ENCODE peak calls at places on chromosomes 11 and 22, in five cellular contexts. A is Peyer's patch, X is dorsolateral prefrontal cortex, O is IMR-90, G is body of pancreas. B is an unnamed sample.

GRCh38 chr11:124086447-124086846 is 28.8 kb upstream of the VWA5A start:
- DNase-seq in A (no peak), X (peak; percentile 76), O (no peak), G (no peak), B (no peak)

GRCh38 chr11:118658372-118659313 is 20.8 kb downstream of the TREH start:
- DNase-seq in A (peak; percentile 50), X (no peak), O (no peak), G (no peak), B (no peak)

GRCh38 chr22:29205260-29205597 is 467 bp upstream of the EMID1 start:
- DNase-seq in A (no peak), X (no peak), O (no peak), G (no peak), B (no peak)

GRCh38 chr22:37355174-37355573 is 72.1 kb downstream of the ELFN2 start:
- DNase-seq in A (no peak), X (no peak), O (no peak), G (no peak), B (no peak)

GRCh38 chr22:50621948-50622722 is 5.8 kb downstream of the ARSA start:
- DNase-seq in A (peak; percentile 44), X (no peak), O (no peak), G (peak; percentile 44), B (no peak)

GRCh38 chr11:74288161-74288560 is 23.3 kb downstream of the P4HA3 start:
- DNase-seq in A (no peak), X (no peak), O (peak; percentile 99), G (no peak), B (no peak)

GRCh38 chr11:72584293-72584921 is 89.8 kb downstream of the PDE2A start:
- DNase-seq in A (peak; percentile 56), X (no peak), O (peak; percentile 18), G (no peak), B (no peak)

GRCh38 chr11:36509265-36509664 is 807 bp downstream of the TRAF6 start:
- DNase-seq in A (no peak), X (no peak), O (peak; percentile 31), G (no peak), B (no peak)

GRCh38 chr22:49079027-49079725 is 748.5 kb downstream of the BRD1 start:
- DNase-seq in A (peak; percentile 38), X (no peak), O (no peak), G (no peak), B (no peak)

GRCh38 chr11:92376146-92376599 is 151.6 kb downstream of the FAT3 start:
- DNase-seq in A (no peak), X (no peak), O (peak; percentile 83), G (no peak), B (no peak)

GRCh38 chr11:91981995-91982394 is 242.6 kb upstream of the FAT3 start:
- DNase-seq in A (no peak), X (no peak), O (peak; percentile 88), G (peak; percentile 26), B (no peak)

GRCh38 chr22:50519151-50519550 is 6.2 kb downstream of the SCO2 start:
- DNase-seq in A (no peak), X (no peak), O (no peak), G (no peak), B (no peak)

GRCh38 chr11:132300283-132300682 is 929.9 kb downstream of the NTM start:
- DNase-seq in A (no peak), X (no peak), O (peak; percentile 13), G (no peak), B (no peak)
- TF ChIP-seq CTCF in A (no peak), X (no peak), O (peak; percentile 31), G (no peak), B (peak; percentile 42)

DNA sequence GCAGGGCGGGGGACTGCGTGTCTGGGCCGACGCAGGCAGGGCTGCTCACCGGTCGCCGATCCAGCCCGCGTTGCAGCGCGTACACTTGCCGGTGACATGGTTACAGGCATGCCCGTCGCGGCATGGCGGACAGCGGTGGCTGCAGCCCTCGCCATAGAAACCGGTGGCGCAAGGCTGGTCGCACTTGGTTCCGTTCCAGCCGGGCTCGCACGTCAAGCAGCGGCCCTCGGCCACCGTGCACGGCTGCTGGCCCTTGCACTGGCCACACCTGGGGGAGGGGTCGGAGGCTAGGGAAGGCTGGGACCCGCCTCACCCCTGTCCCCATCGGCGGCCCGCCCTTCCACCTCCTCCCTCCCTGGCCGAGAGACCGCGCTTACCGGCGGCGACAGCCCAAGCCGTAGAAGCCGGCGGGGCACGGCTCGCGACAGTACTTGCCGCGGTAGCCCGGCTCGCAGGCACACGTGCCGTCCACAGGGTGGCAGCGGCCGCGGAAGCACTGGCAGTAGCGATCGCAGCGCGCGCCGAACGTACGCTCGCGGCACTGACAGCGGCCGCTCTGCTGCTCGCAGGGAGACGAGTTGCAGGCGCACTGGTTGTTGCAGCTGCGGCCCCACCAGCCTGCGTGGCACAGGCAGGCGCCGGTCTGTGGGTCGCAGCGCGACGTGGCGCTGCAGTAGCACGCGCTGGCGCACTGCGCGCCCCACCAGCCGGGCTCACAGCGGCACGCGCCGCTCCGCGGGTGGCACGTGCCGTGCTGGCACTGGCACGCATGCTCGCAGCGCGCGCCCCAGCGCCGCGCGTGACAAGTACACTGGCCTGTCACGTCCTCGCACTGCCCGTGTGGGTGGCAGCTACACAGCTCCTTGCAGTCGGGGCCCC is 6.7 kb downstream of the SCARF2 start:
- DNase-seq in A (peak; percentile 69), X (peak; percentile 42), O (no peak), G (peak; percentile 57), B (no peak)
- TF ChIP-seq CTCF in A (peak; percentile 46), X (no peak), O (no peak), G (peak; percentile 22), B (peak; percentile 43)

DNA sequence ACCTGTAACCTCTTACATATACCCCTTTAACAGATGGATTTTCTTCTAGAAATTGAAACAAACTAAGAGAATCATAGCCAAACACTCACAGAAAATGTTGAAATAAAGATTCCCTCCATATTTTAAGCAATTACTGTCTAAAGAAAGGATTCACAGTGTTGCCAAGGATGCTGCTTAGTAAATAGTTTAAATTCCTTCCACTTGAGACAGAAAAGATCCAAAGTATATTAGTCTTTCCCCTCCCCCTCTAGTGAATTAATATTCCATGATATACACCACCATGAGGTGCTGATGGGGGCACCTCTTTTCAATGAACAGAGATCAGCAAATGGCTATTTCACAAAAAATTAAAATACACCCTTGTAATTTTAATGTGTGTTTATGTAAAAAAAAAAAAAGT is 186.8 kb downstream of the SOX6 start:
- DNase-seq in A (no peak), X (no peak), O (peak; percentile 30), G (no peak), B (no peak)
- TF ChIP-seq CTCF in A (no peak), X (no peak), O (peak; percentile 32), G (no peak), B (peak; percentile 55)

GRCh38 chr11:64848779-64849599 is 4.5 kb upstream of the CDC42BPG start:
- DNase-seq in A (peak; percentile 90), X (no peak), O (no peak), G (peak; percentile 73), B (no peak)
- TF ChIP-seq CTCF in A (peak; percentile 54), X (no peak), O (no peak), G (no peak), B (no peak)

GRCh38 chr22:21016644-21017420 is 1.9 kb downstream of the P2RX6 start:
- DNase-seq in A (peak; percentile 56), X (no peak), O (no peak), G (no peak), B (no peak)
- TF ChIP-seq CTCF in A (no peak), X (no peak), O (no peak), G (no peak), B (no peak)

GRCh38 chr22:46714550-46714949 is 23.5 kb downstream of the CERK start:
- DNase-seq in A (no peak), X (no peak), O (peak; percentile 57), G (no peak), B (no peak)
- TF ChIP-seq CTCF in A (no peak), X (no peak), O (no peak), G (no peak), B (no peak)